ENCODE peak calls at places on chromosomes 5 and 9, in five cellular contexts. T is HCT116, V is A549, W is GM12878, F is endothelial cell of umbilical vein. R is an unnamed sample.
A peak's percentile ranks its signal among the peaks of the same experiment; 100 is the strongest.

GRCh38 chr5:10286552-10287227 is 21.0 kb downstream of the CMBL start:
- DNase-seq in T (no peak), V (no peak), W (no peak), F (no peak), R (no peak)

GRCh38 chr9:86481466-86481865 is 127.3 kb upstream of the TUT7 start:
- DNase-seq in T (no peak), V (no peak), W (no peak), F (no peak), R (no peak)

GRCh38 chr5:56496581-56497063 is 263.5 kb upstream of the ANKRD55 start:
- DNase-seq in T (no peak), V (no peak), W (no peak), F (peak; percentile 38), R (no peak)

GRCh38 chr5:131661931-131662330 is 26.9 kb upstream of the RAPGEF6 start:
- DNase-seq in T (no peak), V (no peak), W (no peak), F (no peak), R (no peak)

GRCh38 chr5:137679195-137679594 is 56.7 kb downstream of the KLHL3 start:
- DNase-seq in T (no peak), V (no peak), W (no peak), F (no peak), R (no peak)

GRCh38 chr5:86861514-86861913 is 243.8 kb downstream of the COX7C start:
- DNase-seq in T (no peak), V (no peak), W (no peak), F (no peak), R (no peak)

GRCh38 chr5:59164041-59164830 is 581.4 kb downstream of the RAB3C start:
- DNase-seq in T (no peak), V (no peak), W (no peak), F (peak; percentile 9), R (no peak)

GRCh38 chr5:134460551-134460950 is 48.9 kb upstream of the CDKN2AIPNL start:
- DNase-seq in T (no peak), V (no peak), W (no peak), F (no peak), R (no peak)

GRCh38 chr5:98474802-98475201 is 298.7 kb upstream of the RGMB start:
- DNase-seq in T (no peak), V (no peak), W (no peak), F (no peak), R (no peak)

GRCh38 chr5:139676951-139677367 is 28.8 kb downstream of the CXXC5 start:
- DNase-seq in T (no peak), V (no peak), W (no peak), F (no peak), R (no peak)

GRCh38 chr9:89884356-89885083 is 279.7 kb downstream of the GADD45G start:
- DNase-seq in T (no peak), V (no peak), W (no peak), F (no peak), R (no peak)

GRCh38 chr9:116202219-116202912 is 48.8 kb downstream of the PAPPA start:
- DNase-seq in T (no peak), V (no peak), W (no peak), F (no peak), R (no peak)

GRCh38 chr9:100354121-100354800 is 1.5 kb upstream of the TEX10 start:
- DNase-seq in T (no peak), V (no peak), W (no peak), F (no peak), R (peak; percentile 40)

GRCh38 chr5:160747963-160748362 is 104.0 kb downstream of the ATP10B start:
- DNase-seq in T (no peak), V (no peak), W (no peak), F (no peak), R (no peak)

GRCh38 chr5:103006921-103007320 is 113.0 kb downstream of the GIN1 start:
- DNase-seq in T (no peak), V (no peak), W (no peak), F (no peak), R (no peak)

GRCh38 chr9:22415941-22416691 is 30.5 kb upstream of the DMRTA1 start:
- DNase-seq in T (no peak), V (no peak), W (no peak), F (peak; percentile 36), R (no peak)

GRCh38 chr5:57386958-57387357 is 95.7 kb downstream of the ACTBL2 start:
- DNase-seq in T (no peak), V (no peak), W (no peak), F (peak; percentile 18), R (peak; percentile 32)

GRCh38 chr9:89746385-89747116 is 141.7 kb downstream of the GADD45G start:
- DNase-seq in T (no peak), V (no peak), W (no peak), F (no peak), R (no peak)

GRCh38 chr9:115006660-115007059 is 76.3 kb upstream of the TNFSF8 start:
- DNase-seq in T (no peak), V (no peak), W (no peak), F (no peak), R (peak; percentile 60)

GRCh38 chr9:37923121-37923795 is 19.3 kb upstream of the SLC25A51 start:
- DNase-seq in T (no peak), V (no peak), W (no peak), F (no peak), R (no peak)

GRCh38 chr9:99867536-99867935 is 38.9 kb upstream of the STX17 start:
- DNase-seq in T (no peak), V (no peak), W (no peak), F (no peak), R (peak; percentile 30)

GRCh38 chr9:5953743-5954707 is 61.4 kb downstream of the RANBP6 start:
- DNase-seq in T (no peak), V (no peak), W (no peak), F (no peak), R (peak; percentile 20)

GRCh38 chr9:120187758-120188157 is 392.2 kb downstream of the CDK5RAP2 start:
- DNase-seq in T (no peak), V (no peak), W (no peak), F (no peak), R (no peak)

GRCh38 chr5:143085319-143085917 is 315.2 kb downstream of the ARHGAP26 start:
- DNase-seq in T (no peak), V (no peak), W (no peak), F (no peak), R (no peak)

GRCh38 chr5:67459233-67459632 is 262.6 kb upstream of the CD180 start:
- DNase-seq in T (no peak), V (no peak), W (no peak), F (no peak), R (no peak)

GRCh38 chr5:58378613-58379385 is 81.1 kb downstream of the PLK2 start:
- DNase-seq in T (no peak), V (no peak), W (no peak), F (peak; percentile 12), R (no peak)

GRCh38 chr9:132997591-132997990 is 19.1 kb downstream of the GFI1B start:
- DNase-seq in T (no peak), V (no peak), W (no peak), F (no peak), R (no peak)

GRCh38 chr5:9149988-9150387 is 395.9 kb downstream of the SEMA5A start:
- DNase-seq in T (no peak), V (no peak), W (no peak), F (no peak), R (no peak)

GRCh38 chr9:96156578-96156977 is 145.4 kb downstream of the HSD17B3 start:
- DNase-seq in T (no peak), V (no peak), W (no peak), F (no peak), R (no peak)

GRCh38 chr5:80215523-80215922 is 40.3 kb downstream of the SERINC5 start:
- DNase-seq in T (no peak), V (no peak), W (no peak), F (no peak), R (peak; percentile 29)
- TF ChIP-seq POLR2A in T (no peak), V (no peak), W (no peak), F (no peak), R (no peak)

GRCh38 chr9:103364753-103365152 is 369.6 kb downstream of the CYLC2 start:
- DNase-seq in T (no peak), V (no peak), W (no peak), F (no peak), R (no peak)
- TF ChIP-seq MAX in T (no peak), V (no peak), W (no peak), F (no peak), R (no peak)

DNA sequence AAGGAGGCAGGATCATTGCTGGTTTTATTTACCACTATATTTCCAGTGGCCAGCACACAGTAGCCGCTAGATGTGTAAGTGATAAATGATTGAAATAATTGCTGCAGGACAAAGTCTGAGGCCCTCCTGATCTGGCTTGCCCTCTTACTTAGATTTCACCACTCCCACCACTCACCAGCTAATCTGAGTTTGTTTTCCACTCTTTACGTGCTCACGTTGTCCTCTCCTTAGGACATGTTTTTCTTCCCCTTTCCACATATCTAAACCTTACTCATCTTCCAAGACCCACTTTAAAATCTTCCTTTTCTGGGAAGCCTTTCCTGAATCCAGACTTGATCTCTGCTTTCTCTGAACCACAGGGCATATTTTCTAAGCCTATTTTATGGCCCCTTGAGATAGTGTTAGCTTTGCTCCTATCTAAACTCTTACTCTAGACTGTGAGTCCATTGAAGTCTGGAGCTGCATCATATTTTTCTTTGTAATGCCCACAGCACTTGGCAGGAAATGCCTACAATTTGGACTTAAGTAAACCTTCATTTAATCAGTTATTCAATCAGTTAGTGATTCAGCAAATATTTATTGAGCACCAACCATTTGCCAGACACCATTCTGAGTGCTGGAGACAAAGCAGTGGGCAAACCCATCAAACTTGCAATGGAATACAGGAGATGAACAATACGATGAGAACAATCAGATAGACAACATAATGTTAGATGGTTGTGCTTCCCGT is 2.4 kb downstream of the TLR4 start:
- DNase-seq in T (no peak), V (no peak), W (no peak), F (peak; percentile 76), R (no peak)
- H3K4me3 ChIP-seq in T (no peak overlapping the region), V (no peak overlapping the region), W (no peak overlapping the region), F (peak overlapping the region; percentile 99), R (peak overlapping the region; percentile 45)

GRCh38 chr9:107489687-107490605 is at the start of gene KLF4:
- DNase-seq in T (peak; percentile 86), V (peak; percentile 79), W (no peak), F (peak; percentile 94), R (peak; percentile 92)

GRCh38 chr9:107489144-107489673 is 360 bp downstream of the KLF4 start:
- DNase-seq in T (no peak), V (no peak), W (no peak), F (peak; percentile 34), R (no peak)

GRCh38 chr9:107486674-107487520 is 2.7 kb downstream of the KLF4 start:
- DNase-seq in T (no peak), V (no peak), W (no peak), F (no peak), R (no peak)

GRCh38 chr9:107487521-107488399 is 1.8 kb downstream of the KLF4 start:
- DNase-seq in T (no peak), V (peak; percentile 33), W (no peak), F (peak; percentile 72), R (no peak)

DNA sequence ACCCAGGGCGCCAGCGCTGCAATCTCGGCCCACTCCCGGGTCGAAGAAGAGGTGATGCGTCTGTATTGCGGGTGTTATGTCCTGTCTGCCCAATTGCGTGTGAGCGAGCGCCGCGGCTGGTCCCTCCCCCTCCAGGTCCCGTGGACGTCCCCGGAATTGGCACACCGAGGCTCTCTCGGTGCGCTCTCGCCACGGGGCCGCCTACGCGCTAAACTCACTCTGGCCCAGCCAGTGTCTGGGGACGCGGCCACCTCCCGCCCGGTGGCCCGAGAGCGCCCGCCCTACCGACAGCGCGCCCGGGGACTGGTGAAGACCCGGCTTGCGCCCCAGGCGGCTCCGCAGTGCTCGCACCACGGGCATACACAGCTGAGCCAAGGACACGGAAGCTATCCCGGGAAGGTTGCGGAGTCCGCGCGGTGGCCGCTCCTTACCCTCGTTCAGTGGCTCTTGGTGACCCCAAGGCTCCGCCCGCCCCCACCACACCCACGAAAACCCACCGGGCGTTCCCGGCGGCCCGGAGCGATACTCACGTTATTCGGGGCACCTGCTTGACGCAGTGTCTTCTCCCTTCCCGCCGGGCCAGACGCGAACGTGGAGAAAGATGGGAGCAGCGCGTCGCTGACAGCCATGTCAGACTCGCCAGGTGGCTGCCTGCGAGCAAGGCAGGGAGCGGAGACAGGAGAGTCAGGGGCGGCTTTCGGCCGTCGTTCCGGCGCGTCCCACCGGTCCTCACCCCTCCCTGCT is 997 bp downstream of the KLF4 start:
- DNase-seq in T (no peak), V (peak; percentile 34), W (no peak), F (peak; percentile 42), R (peak; percentile 49)
- TF ChIP-seq POLR2A in T (no peak), V (no peak), W (no peak), F (no peak), R (no peak)